ENCODE peak calls at places on chromosomes 16 and 17, in nine cellular contexts. P is cardiac fibroblast; W is HFFc6; H is neural crest cell; S is sigmoid colon; R is tibial artery; E is CD4-positive, alpha-beta T cell; C is uterus; Q is brain microvascular endothelial cell. T is an unnamed sample.

GRCh38 chr17:18921912-18922451 is 30.0 kb upstream of the SLC5A10 start:
- DNase-seq in Q (peak), W (no peak), S (peak), C (no peak), E (no peak), R (no peak), H (no peak), P (peak), T (peak)

GRCh38 chr16:31128711-31129567 is 6.6 kb downstream of the PRSS8 start:
- DNase-seq in Q (no peak), S (no peak), P (no peak), E (no peak), R (no peak), H (no peak), C (no peak), W (no peak), T (peak)

GRCh38 chr17:4208228-4208627 is 55.6 kb downstream of the ANKFY1 start:
- DNase-seq in H (no peak), Q (no peak), E (no peak), R (no peak), P (peak), S (no peak), C (no peak), W (peak), T (no peak)

GRCh38 chr17:7060165-7060890 is 16.4 kb upstream of the SLC16A11 start:
- DNase-seq in E (no peak), C (no peak), S (no peak), H (no peak), Q (peak), W (peak), P (peak), R (no peak), T (no peak)

GRCh38 chr17:82372591-82373452 is 1.3 kb downstream of the UTS2R start:
- DNase-seq in P (no peak), E (no peak), S (no peak), W (no peak), H (no peak), C (no peak), Q (no peak), R (no peak), T (no peak)

GRCh38 chr17:21285164-21286065 is 904 bp downstream of the MAP2K3 start:
- DNase-seq in Q (no peak), H (no peak), P (peak), W (peak), E (no peak), S (peak), R (peak), C (no peak), T (no peak)

GRCh38 chr16:20404637-20405036 is at the start of gene PDILT:
- DNase-seq in W (no peak), S (no peak), R (no peak), Q (no peak), E (no peak), H (no peak), C (no peak), P (no peak), T (no peak)

GRCh38 chr16:83200005-83200779 is 573.4 kb downstream of the CDH13 start:
- DNase-seq in H (no peak), Q (no peak), W (no peak), P (peak), E (no peak), S (no peak), R (no peak), C (no peak), T (no peak)

GRCh38 chr17:81831563-81831956 is 1.5 kb downstream of the MCRIP1 start:
- DNase-seq in P (no peak), E (no peak), R (no peak), Q (no peak), W (no peak), H (no peak), S (no peak), C (no peak), T (no peak)

GRCh38 chr16:16000685-16001084 is 51.3 kb downstream of the ABCC1 start:
- DNase-seq in P (no peak), C (no peak), Q (no peak), W (no peak), S (no peak), E (no peak), R (no peak), H (no peak), T (no peak)

GRCh38 chr17:7916799-7917198 is 710 bp upstream of the RNF227 start:
- DNase-seq in P (peak), W (peak), H (no peak), S (no peak), C (peak), R (no peak), E (no peak), Q (peak), T (no peak)

GRCh38 chr17:32102172-32102571 is 40.1 kb upstream of the RHOT1 start:
- DNase-seq in R (no peak), Q (no peak), W (no peak), H (no peak), E (no peak), S (no peak), P (no peak), C (no peak), T (no peak)

GRCh38 chr17:1598399-1599095 is 30.1 kb downstream of the SLC43A2 start:
- DNase-seq in Q (no peak), E (no peak), S (no peak), C (no peak), H (no peak), W (no peak), P (no peak), R (no peak), T (no peak)

GRCh38 chr17:58335779-58336455 is 7.3 kb upstream of the TSPOAP1 start:
- DNase-seq in Q (no peak), S (peak), R (no peak), H (no peak), W (no peak), C (no peak), E (peak), P (no peak), T (peak)

GRCh38 chr16:69522732-69523404 is 42.9 kb upstream of the NFAT5 start:
- DNase-seq in W (no peak), R (no peak), S (no peak), Q (no peak), E (no peak), C (no peak), H (no peak), P (no peak), T (no peak)

GRCh38 chr16:64417711-64418227 is 704.1 kb downstream of the CDH11 start:
- DNase-seq in P (peak), R (no peak), H (no peak), Q (peak), C (no peak), S (no peak), E (no peak), W (peak), T (no peak)

GRCh38 chr16:88764913-88765349 is 20.1 kb downstream of the PIEZO1 start:
- DNase-seq in R (no peak), S (no peak), W (peak), Q (peak), H (no peak), C (no peak), E (no peak), P (no peak), T (no peak)

GRCh38 chr17:76546556-76547182 is 6.8 kb downstream of the PRCD start:
- DNase-seq in S (no peak), R (no peak), W (peak), E (no peak), Q (peak), P (peak), C (no peak), H (no peak), T (no peak)

GRCh38 chr16:75591001-75591852 is 25.0 kb downstream of the GABARAPL2 start:
- DNase-seq in W (peak), H (no peak), C (peak), Q (peak), P (peak), S (peak), R (peak), E (no peak), T (no peak)

GRCh38 chr16:68644303-68644702 is 807 bp upstream of the CDH3 start:
- DNase-seq in E (no peak), P (no peak), S (no peak), W (no peak), R (no peak), Q (no peak), H (no peak), C (peak), T (no peak)

GRCh38 chr16:20918486-20919239 is 18.1 kb downstream of the LYRM1 start:
- DNase-seq in C (peak), P (peak), R (no peak), H (no peak), W (peak), E (no peak), Q (no peak), S (peak), T (no peak)

GRCh38 chr17:72725432-72726068 is 366.9 kb downstream of the SLC39A11 start:
- DNase-seq in P (peak), H (peak), Q (peak), W (peak), E (peak), C (no peak), R (no peak), S (no peak), T (no peak)

GRCh38 chr17:78159575-78160158 is 8.7 kb upstream of the SYNGR2 start:
- DNase-seq in H (no peak), E (no peak), P (no peak), S (no peak), R (no peak), C (no peak), Q (no peak), W (peak), T (no peak)

GRCh38 chr16:29909398-29909797 is 9.1 kb downstream of the ASPHD1 start:
- DNase-seq in S (no peak), P (peak), Q (no peak), H (no peak), W (no peak), C (no peak), E (no peak), R (no peak), T (no peak)

GRCh38 chr16:15897834-15898254 is 9.4 kb upstream of the CEP20 start:
- DNase-seq in P (no peak), H (no peak), W (peak), E (no peak), S (no peak), R (no peak), Q (peak), C (no peak), T (no peak)

GRCh38 chr17:27526603-27527002 is 70.4 kb downstream of the KSR1 start:
- DNase-seq in W (peak), P (peak), R (no peak), E (no peak), Q (peak), S (peak), C (no peak), H (no peak), T (peak)

GRCh38 chr17:17228521-17229279 is 8.3 kb downstream of the FLCN start:
- DNase-seq in E (no peak), H (no peak), W (no peak), P (no peak), Q (no peak), S (no peak), R (no peak), C (no peak), T (no peak)

GRCh38 chr16:67665598-67665997 is 952 bp downstream of the ENKD1 start:
- DNase-seq in R (no peak), S (no peak), H (no peak), P (no peak), W (no peak), C (no peak), Q (no peak), E (no peak), T (no peak)

GRCh38 chr17:82106697-82107305 is 8.8 kb upstream of the FASN start:
- DNase-seq in E (no peak), S (peak), P (no peak), H (no peak), Q (no peak), R (no peak), C (peak), W (no peak), T (no peak)

GRCh38 chr17:72850410-72850809 is 242.1 kb downstream of the SLC39A11 start:
- DNase-seq in S (no peak), E (no peak), H (no peak), W (peak), R (no peak), C (no peak), Q (peak), P (peak), T (no peak)

GRCh38 chr17:81429353-81429774 is 34.1 kb downstream of the BAHCC1 start:
- DNase-seq in S (peak), R (peak), H (no peak), W (peak), C (peak), Q (peak), E (no peak), P (peak), T (no peak)

GRCh38 chr17:40341808-40342574 is 22.5 kb downstream of the GJD3 start:
- DNase-seq in P (peak), C (peak), R (peak), E (no peak), S (peak), W (peak), H (no peak), Q (peak), T (peak)

GRCh38 chr17:45720386-45720785 is 63.7 kb upstream of the CRHR1 start:
- DNase-seq in Q (no peak), C (no peak), P (no peak), E (no peak), W (no peak), R (no peak), H (no peak), S (no peak), T (no peak)

GRCh38 chr16:68444058-68444657 is 4.2 kb downstream of the SMPD3 start:
- DNase-seq in R (no peak), E (no peak), Q (peak), W (peak), P (peak), C (no peak), S (no peak), H (peak), T (no peak)

GRCh38 chr17:33522623-33523022 is 229.5 kb upstream of the ASIC2 start:
- DNase-seq in Q (no peak), C (no peak), H (no peak), E (no peak), S (no peak), R (no peak), W (no peak), P (no peak), T (no peak)

DNA sequence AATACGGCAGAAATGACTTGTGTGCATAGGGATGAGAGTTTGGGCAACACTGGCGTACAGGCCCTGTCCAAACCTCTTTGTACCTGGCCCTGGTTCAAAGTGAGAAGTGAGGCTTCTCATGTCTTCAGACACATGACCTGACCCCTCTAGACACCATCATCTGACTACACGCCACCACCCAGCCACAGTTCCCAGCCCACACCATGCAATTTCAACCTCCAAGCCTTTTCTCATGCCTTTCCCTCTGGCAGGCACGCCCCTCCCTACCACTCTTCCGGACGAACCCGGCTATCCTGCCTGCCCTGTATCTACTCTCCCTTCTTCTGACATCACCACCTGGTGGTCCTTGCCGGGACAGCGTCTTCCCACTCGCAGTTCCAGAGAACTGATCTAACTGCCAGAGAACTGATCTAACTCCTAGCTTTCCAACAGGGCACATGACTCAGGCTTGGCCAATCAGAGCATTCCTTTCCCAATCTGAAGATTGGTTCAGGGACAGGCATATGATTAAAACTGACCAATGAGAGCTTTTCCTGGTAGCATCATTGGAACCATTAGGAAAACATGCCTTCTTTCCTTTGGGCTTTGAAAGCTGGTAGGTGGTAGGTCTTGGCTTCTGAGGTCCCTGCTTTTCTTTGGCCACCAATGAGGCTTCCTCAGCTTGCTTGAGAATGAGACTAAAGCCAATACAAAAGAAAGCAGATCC is 27.0 kb upstream of the IL21R start:
- DNase-seq in R (peak), E (peak), S (peak), Q (peak), C (peak), W (peak), H (peak), P (peak), T (peak)
- TF ChIP-seq CTCF in R (peak), E (peak), S (peak), Q (peak), C (peak), W (peak), H (peak), P (peak), T (peak)

GRCh38 chr17:66302761-66303626 is 581 bp downstream of the PRKCA start:
- DNase-seq in W (peak), C (peak), P (peak), Q (peak), E (peak), S (peak), H (peak), R (peak), T (peak)
- TF ChIP-seq CTCF in W (no peak), C (no peak), P (no peak), Q (no peak), E (no peak), S (no peak), H (no peak), R (no peak), T (no peak)

GRCh38 chr16:53926209-53926608 is 222.3 kb downstream of the FTO start:
- DNase-seq in R (no peak), H (no peak), Q (no peak), P (no peak), W (no peak), E (no peak), C (no peak), S (no peak), T (no peak)
- TF ChIP-seq CTCF in R (no peak), H (no peak), Q (no peak), P (no peak), W (no peak), E (no peak), C (no peak), S (no peak), T (no peak)

GRCh38 chr17:75289122-75289831 is at the start of gene SLC25A19:
- DNase-seq in S (peak), E (peak), P (peak), R (peak), H (peak), Q (peak), W (peak), C (peak), T (peak)

GRCh38 chr17:75288784-75289121 is 480 bp downstream of the SLC25A19 start:
- DNase-seq in H (peak), R (no peak), P (no peak), S (no peak), C (no peak), Q (no peak), W (no peak), E (peak), T (peak)

GRCh38 chr17:75287221-75287620 is 2.0 kb downstream of the SLC25A19 start:
- DNase-seq in E (no peak), R (no peak), S (no peak), P (no peak), Q (no peak), W (no peak), C (no peak), H (no peak), T (no peak)

GRCh38 chr17:75288359-75288758 is 874 bp downstream of the SLC25A19 start:
- DNase-seq in P (no peak), R (no peak), S (no peak), E (no peak), C (no peak), Q (no peak), W (no peak), H (no peak), T (no peak)

GRCh38 chr17:75289832-75290337 is 652 bp upstream of the SLC25A19 start:
- DNase-seq in S (peak), W (peak), E (peak), Q (peak), C (peak), H (no peak), R (peak), P (peak), T (peak)
- TF ChIP-seq CTCF in S (no peak), W (peak), E (peak), Q (peak), C (no peak), H (peak), R (peak), P (no peak), T (peak)

GRCh38 chr16:2992383-2993081 is 12.3 kb upstream of the PKMYT1 start:
- DNase-seq in E (no peak), W (no peak), R (no peak), C (no peak), H (no peak), P (no peak), S (no peak), Q (no peak), T (no peak)
- TF ChIP-seq CTCF in E (no peak), W (no peak), R (no peak), C (no peak), H (no peak), P (no peak), S (no peak), Q (no peak), T (no peak)

GRCh38 chr17:61314368-61315078 is 85.1 kb upstream of the TBX2 start:
- DNase-seq in H (no peak), W (no peak), Q (no peak), P (peak), C (peak), E (no peak), S (no peak), R (peak), T (no peak)
- TF ChIP-seq CTCF in H (peak), W (peak), Q (no peak), P (peak), C (peak), E (no peak), S (no peak), R (peak), T (no peak)

DNA sequence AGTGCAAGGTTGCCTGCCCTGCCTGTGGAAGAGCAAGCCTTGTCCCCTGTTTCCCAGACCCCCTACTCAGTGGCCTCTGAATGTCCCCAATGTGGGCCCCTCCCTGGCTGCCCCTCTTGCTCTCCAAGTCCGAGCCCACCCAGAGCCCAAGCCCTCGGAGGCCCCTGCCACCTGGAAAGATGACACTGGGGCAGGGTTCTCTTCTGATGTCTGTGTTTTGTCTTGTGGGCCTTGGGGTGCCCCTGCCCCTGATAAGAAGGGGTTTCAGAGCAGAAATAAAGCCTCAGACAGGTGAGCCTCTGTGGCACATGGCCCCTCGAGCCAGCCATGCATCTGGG is 85.4 kb upstream of the CBX4 start:
- DNase-seq in E (no peak), R (no peak), C (no peak), W (no peak), Q (no peak), P (no peak), S (no peak), H (no peak), T (no peak)
- TF ChIP-seq CTCF in E (no peak), R (no peak), C (no peak), W (peak), Q (no peak), P (no peak), S (no peak), H (peak), T (peak)

GRCh38 chr17:68865584-68865983 is 89.6 kb downstream of the ABCA8 start:
- DNase-seq in Q (no peak), R (no peak), C (no peak), H (no peak), S (no peak), E (no peak), P (no peak), W (no peak), T (no peak)

GRCh38 chr17:68861602-68862001 is 93.6 kb downstream of the ABCA8 start:
- DNase-seq in S (no peak), R (no peak), C (no peak), H (no peak), P (peak), Q (no peak), E (no peak), W (no peak), T (no peak)

GRCh38 chr17:68860941-68861340 is 94.3 kb downstream of the ABCA8 start:
- DNase-seq in W (no peak), R (no peak), C (no peak), S (no peak), Q (no peak), P (no peak), E (no peak), H (no peak), T (no peak)

GRCh38 chr17:68867759-68868516 is 87.3 kb downstream of the ABCA8 start:
- DNase-seq in P (no peak), W (no peak), S (no peak), E (no peak), C (no peak), Q (no peak), R (no peak), H (no peak), T (no peak)

DNA sequence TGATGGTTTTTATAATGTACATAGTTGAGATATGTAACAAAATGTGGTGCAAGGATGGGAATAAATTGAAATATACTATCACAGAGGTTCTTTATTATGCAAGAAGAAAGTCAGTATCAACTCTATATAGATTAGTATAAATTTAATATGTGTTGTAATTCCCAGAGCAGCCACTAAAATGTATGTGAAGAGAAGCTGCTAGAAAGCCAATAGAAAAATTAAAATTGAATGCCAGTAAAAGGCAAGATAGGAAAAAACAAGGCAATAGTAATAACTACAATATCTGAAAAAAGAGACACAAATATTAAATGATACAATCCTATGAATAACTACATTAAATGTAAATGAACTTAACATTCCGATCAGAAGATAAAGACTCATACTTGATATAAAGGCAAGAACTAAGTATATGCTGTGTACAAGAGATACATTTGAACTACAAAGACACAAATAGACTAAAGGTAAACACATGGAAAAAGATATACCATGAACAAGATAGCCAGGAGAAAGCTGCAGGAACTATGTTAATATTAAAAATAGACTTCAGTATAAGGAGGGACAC is 92.0 kb downstream of the ABCA8 start:
- DNase-seq in S (no peak), W (no peak), Q (no peak), P (no peak), C (no peak), R (no peak), H (no peak), E (no peak), T (no peak)
- TF ChIP-seq CTCF in S (no peak), W (peak), Q (no peak), P (no peak), C (no peak), R (no peak), H (peak), E (no peak), T (no peak)

T was measured in CD14-positive monocyte.